ENCODE peak calls at places on chromosome 14, in eight cellular contexts. O is HepG2, B is upper lobe of left lung, Y is SK-N-SH, Q is H1, S is transverse colon, X is sigmoid colon, A is stomach. W is an unnamed sample.

GRCh38 chr14:102426796-102427195 is 64.1 kb downstream of the TECPR2 start:
- DNase-seq in Q (no peak), A (no peak), X (peak; percentile 17), Y (no peak), O (no peak), B (no peak), S (no peak), W (no peak)

GRCh38 chr14:58805057-58805456 is 167.3 kb downstream of the DACT1 start:
- DNase-seq in Q (no peak), S (no peak), A (no peak), Y (peak; percentile 33), B (no peak), O (no peak), X (no peak), W (peak; percentile 66)

GRCh38 chr14:33352821-33353220 is 414.1 kb downstream of the NPAS3 start:
- DNase-seq in S (no peak), X (no peak), O (no peak), Y (no peak), B (no peak), Q (no peak), A (no peak), W (no peak)

GRCh38 chr14:102905116-102906108 is 17.1 kb upstream of the AMN start:
- DNase-seq in S (no peak), A (no peak), O (no peak), Y (no peak), X (no peak), Q (no peak), B (peak; percentile 67), W (no peak)

GRCh38 chr14:60878121-60878520 is 102.8 kb downstream of the TRMT5 start:
- DNase-seq in Q (no peak), B (no peak), S (no peak), Y (no peak), O (no peak), X (no peak), A (no peak), W (no peak)

GRCh38 chr14:53183071-53183470 is 29.9 kb upstream of the DDHD1 start:
- DNase-seq in Q (no peak), Y (no peak), S (no peak), X (no peak), B (no peak), A (no peak), O (no peak), W (no peak)

GRCh38 chr14:78399316-78399889 is 229.2 kb downstream of the NRXN3 start:
- DNase-seq in Q (no peak), O (no peak), Y (no peak), B (no peak), S (no peak), X (no peak), A (no peak), W (no peak)

GRCh38 chr14:89701079-89702043 is 253.2 kb downstream of the EFCAB11 start:
- DNase-seq in O (peak; percentile 34), Q (peak; percentile 63), B (peak; percentile 97), X (peak; percentile 92), Y (peak; percentile 96), A (peak; percentile 90), S (peak; percentile 92), W (peak; percentile 92)

GRCh38 chr14:71372411-71372838 is 465.2 kb downstream of the PCNX1 start:
- DNase-seq in O (peak; percentile 16), S (no peak), A (no peak), B (no peak), Q (no peak), X (no peak), Y (no peak), W (no peak)

GRCh38 chr14:54589076-54589475 is 22.1 kb downstream of the SAMD4A start:
- DNase-seq in Y (no peak), B (no peak), S (no peak), Q (no peak), O (no peak), A (no peak), X (no peak), W (no peak)

GRCh38 chr14:52906141-52906601 is 44.7 kb downstream of the FERMT2 start:
- DNase-seq in Q (no peak), B (no peak), A (no peak), X (no peak), S (no peak), Y (no peak), O (no peak), W (no peak)

GRCh38 chr14:82366803-82367202 is 833.1 kb upstream of the SEL1L start:
- DNase-seq in Q (no peak), S (no peak), O (no peak), X (no peak), A (no peak), Y (no peak), B (no peak), W (no peak)

GRCh38 chr14:58823309-58823708 is 185.5 kb downstream of the DACT1 start:
- DNase-seq in S (no peak), B (no peak), Q (no peak), A (no peak), O (no peak), X (no peak), Y (no peak), W (no peak)

GRCh38 chr14:93064411-93065271 is 51.1 kb downstream of the ITPK1 start:
- DNase-seq in A (no peak), X (peak; percentile 87), B (peak; percentile 25), S (no peak), Q (no peak), Y (no peak), O (no peak), W (no peak)

GRCh38 chr14:55705651-55706340 is 125.8 kb downstream of the KTN1 start:
- DNase-seq in Q (no peak), S (no peak), B (no peak), O (peak; percentile 6), X (no peak), A (peak; percentile 76), Y (no peak), W (peak; percentile 83)

GRCh38 chr14:76784881-76785280 is 23.6 kb downstream of the VASH1 start:
- DNase-seq in Y (peak; percentile 92), B (no peak), Q (peak; percentile 58), A (peak; percentile 63), S (peak; percentile 64), X (peak; percentile 83), O (peak; percentile 79), W (peak; percentile 92)

DNA sequence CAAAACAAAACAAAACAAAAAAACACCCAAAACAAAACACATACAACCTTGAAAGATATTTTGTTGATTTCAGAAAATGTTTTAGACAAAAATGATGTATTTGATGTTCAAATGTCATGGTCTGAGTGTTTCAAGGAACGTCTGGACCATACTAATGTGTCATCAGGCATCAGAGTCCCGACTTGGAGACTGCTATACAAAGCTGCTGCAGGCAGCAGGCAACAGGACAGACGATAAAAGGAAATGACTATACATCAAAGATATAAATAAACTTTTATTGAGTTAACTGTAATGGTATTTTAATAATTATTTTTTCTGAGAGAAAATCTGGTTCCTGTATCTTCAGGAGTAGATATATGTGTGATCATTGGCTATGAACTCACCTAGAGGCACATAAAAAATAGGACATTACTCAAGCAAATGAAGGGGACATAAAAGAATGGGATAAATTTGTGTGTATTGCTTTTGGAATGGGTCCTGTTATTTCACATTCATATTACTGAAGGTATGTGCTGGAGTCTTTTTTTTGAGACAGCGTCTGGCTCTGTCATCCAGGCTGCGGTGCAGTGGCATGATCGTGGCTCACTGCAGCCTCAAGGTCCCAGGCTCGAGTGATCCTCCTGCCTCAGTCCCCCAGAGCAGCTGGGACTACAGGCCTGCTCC is 87.3 kb upstream of the HECTD1 start:
- DNase-seq in B (no peak), Q (no peak), Y (no peak), X (no peak), O (no peak), A (no peak), S (no peak), W (no peak)
- TF ChIP-seq POLR2AphosphoS5 in B (no peak), Q (no peak), Y (no peak), X (no peak), O (no peak), A (no peak), S (no peak), W (no peak)

GRCh38 chr14:105622329-105622955 is 96.1 kb downstream of the TMEM121 start:
- DNase-seq in B (no peak), Y (no peak), O (no peak), S (no peak), X (no peak), A (no peak), Q (no peak), W (no peak)
- TF ChIP-seq EP300 in B (no peak), Y (no peak), O (no peak), S (no peak), X (no peak), A (no peak), Q (no peak), W (no peak)

GRCh38 chr14:64885555-64885954 is 5.8 kb upstream of the SPTB start:
- DNase-seq in Y (no peak), O (no peak), Q (no peak), A (no peak), X (no peak), B (no peak), S (no peak), W (no peak)

GRCh38 chr14:64875350-64875749 is 4.4 kb downstream of the SPTB start:
- DNase-seq in Y (no peak), B (no peak), O (no peak), S (no peak), A (no peak), Q (no peak), X (no peak), W (peak; percentile 12)

GRCh38 chr14:64879635-64880381 is at the start of gene SPTB:
- DNase-seq in B (peak; percentile 87), A (peak; percentile 53), S (peak; percentile 58), X (no peak), Q (no peak), Y (peak; percentile 80), O (no peak), W (peak; percentile 90)

GRCh38 chr14:64878775-64879634 is 702 bp downstream of the SPTB start:
- DNase-seq in O (no peak), S (peak; percentile 12), Y (peak; percentile 15), X (no peak), A (no peak), B (peak; percentile 84), Q (no peak), W (peak; percentile 87)

GRCh38 chr14:64880382-64881121 is 845 bp upstream of the SPTB start:
- DNase-seq in Y (peak; percentile 89), Q (no peak), X (peak; percentile 62), S (peak; percentile 43), A (peak; percentile 46), B (peak; percentile 90), O (no peak), W (peak; percentile 68)
- TF ChIP-seq POLR2AphosphoS5 in Y (no peak), Q (peak; percentile 68), X (no peak), S (no peak), A (no peak), B (no peak), O (no peak), W (no peak)

GRCh38 chr14:74563621-74564159 is 48.3 kb downstream of the LTBP2 start:
- DNase-seq in S (no peak), O (no peak), Y (no peak), B (no peak), Q (no peak), A (no peak), X (no peak), W (no peak)

GRCh38 chr14:74566174-74567125 is 45.6 kb downstream of the LTBP2 start:
- DNase-seq in A (no peak), Y (no peak), O (no peak), Q (no peak), X (no peak), B (no peak), S (no peak), W (no peak)

GRCh38 chr14:74563233-74563585 is 48.8 kb downstream of the LTBP2 start:
- DNase-seq in O (no peak), Y (no peak), X (no peak), Q (no peak), S (no peak), A (no peak), B (no peak), W (no peak)

GRCh38 chr14:74558655-74559054 is 53.4 kb downstream of the LTBP2 start:
- DNase-seq in B (no peak), S (no peak), Y (no peak), A (no peak), O (no peak), X (no peak), Q (no peak), W (no peak)

GRCh38 chr14:74562515-74563232 is 49.4 kb downstream of the LTBP2 start:
- DNase-seq in O (peak; percentile 40), A (no peak), X (no peak), Q (no peak), Y (no peak), B (no peak), S (no peak), W (no peak)
- TF ChIP-seq EP300 in O (no peak), A (no peak), X (no peak), Q (no peak), Y (no peak), B (no peak), S (no peak), W (no peak)